ENCODE peak calls at places on chromosomes 6 and 20, in four cellular contexts. F is HepG2, A is GM12878, Q is NT2/D1. L is an unnamed sample.

GRCh38 chr6:119183457-119183856 is 105.0 kb upstream of the FAM184A start:
- DNase-seq in F (no peak), Q (no peak), A (no peak), L (no peak)

GRCh38 chr6:34940030-34940434 is 51.0 kb downstream of the ANKS1A start:
- DNase-seq in A (no peak), Q (no peak), F (peak), L (no peak)

GRCh38 chr20:10061641-10062040 is 26.9 kb downstream of the ANKEF1 start:
- DNase-seq in A (no peak), F (no peak), Q (no peak), L (no peak)

GRCh38 chr20:5031206-5031557 is 29.9 kb upstream of the SLC23A2 start:
- DNase-seq in F (no peak), A (no peak), Q (no peak), L (no peak)

GRCh38 chr20:25285091-25285647 is 37.3 kb downstream of the PYGB start:
- DNase-seq in Q (no peak), F (no peak), A (no peak), L (no peak)

GRCh38 chr6:138953451-138953850 is 34.6 kb downstream of the REPS1 start:
- DNase-seq in A (no peak), Q (no peak), F (no peak), L (no peak)

GRCh38 chr6:130373992-130374391 is 8.2 kb downstream of the TMEM200A start:
- DNase-seq in F (no peak), Q (no peak), A (no peak), L (no peak)

GRCh38 chr6:115910147-115910546 is 150.5 kb downstream of the FRK start:
- DNase-seq in A (no peak), Q (no peak), F (no peak), L (no peak)

GRCh38 chr6:111817451-111818146 is 55.7 kb downstream of the FYN start:
- DNase-seq in A (no peak), F (no peak), Q (no peak), L (no peak)

GRCh38 chr20:34262488-34263288 is 21.5 kb downstream of the ASIP start:
- DNase-seq in A (no peak), F (peak), Q (no peak), L (no peak)

GRCh38 chr6:161418458-161418945 is 144.6 kb upstream of the AGPAT4 start:
- DNase-seq in A (no peak), F (peak), Q (peak), L (peak)

GRCh38 chr6:112085666-112086065 is 1.6 kb downstream of the TUBE1 start:
- DNase-seq in A (no peak), F (no peak), Q (no peak), L (no peak)

DNA sequence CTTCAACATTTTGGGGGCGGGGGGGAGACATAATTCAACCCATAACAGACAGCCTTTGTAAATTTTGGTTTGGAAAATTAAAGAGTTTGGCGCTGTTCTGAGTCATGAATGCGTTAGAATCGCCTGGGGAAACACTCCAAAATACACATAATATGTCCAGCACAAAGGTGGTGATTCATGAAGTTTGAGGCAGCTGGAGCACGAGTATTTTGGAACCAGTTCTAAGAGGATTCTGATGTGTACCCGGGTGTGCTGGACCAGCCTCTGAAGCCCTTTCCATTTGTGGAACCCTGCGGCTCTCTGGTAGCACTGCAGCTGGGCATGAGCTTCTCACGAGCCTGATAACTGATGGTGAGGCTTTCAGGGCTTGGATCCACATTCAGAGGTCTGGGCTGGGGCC is 4.7 kb downstream of the GMPR start:
- DNase-seq in Q (no peak), F (no peak), A (no peak), L (no peak)
- TF ChIP-seq SUZ12 in Q (no peak), F (no peak), A (no peak), L (no peak)

GRCh38 chr6:43728586-43728985 is 41.0 kb upstream of the MRPS18A start:
- DNase-seq in A (no peak), F (no peak), Q (no peak), L (no peak)
- TF ChIP-seq SUZ12 in A (no peak), F (no peak), Q (no peak), L (no peak)

GRCh38 chr6:25121186-25121585 is 158.0 kb upstream of the CARMIL1 start:
- DNase-seq in A (no peak), Q (no peak), F (no peak), L (no peak)

GRCh38 chr6:25125736-25126135 is 153.4 kb upstream of the CARMIL1 start:
- DNase-seq in A (no peak), Q (no peak), F (no peak), L (no peak)

GRCh38 chr6:25122622-25123237 is 156.4 kb upstream of the CARMIL1 start:
- DNase-seq in F (no peak), Q (no peak), A (no peak), L (no peak)

GRCh38 chr6:25124216-25124615 is 155.0 kb upstream of the CARMIL1 start:
- DNase-seq in A (no peak), Q (no peak), F (no peak), L (no peak)

GRCh38 chr6:25122001-25122400 is 157.2 kb upstream of the CARMIL1 start:
- DNase-seq in Q (no peak), F (no peak), A (no peak), L (no peak)
- TF ChIP-seq SUZ12 in Q (no peak), F (no peak), A (no peak), L (no peak)

DNA sequence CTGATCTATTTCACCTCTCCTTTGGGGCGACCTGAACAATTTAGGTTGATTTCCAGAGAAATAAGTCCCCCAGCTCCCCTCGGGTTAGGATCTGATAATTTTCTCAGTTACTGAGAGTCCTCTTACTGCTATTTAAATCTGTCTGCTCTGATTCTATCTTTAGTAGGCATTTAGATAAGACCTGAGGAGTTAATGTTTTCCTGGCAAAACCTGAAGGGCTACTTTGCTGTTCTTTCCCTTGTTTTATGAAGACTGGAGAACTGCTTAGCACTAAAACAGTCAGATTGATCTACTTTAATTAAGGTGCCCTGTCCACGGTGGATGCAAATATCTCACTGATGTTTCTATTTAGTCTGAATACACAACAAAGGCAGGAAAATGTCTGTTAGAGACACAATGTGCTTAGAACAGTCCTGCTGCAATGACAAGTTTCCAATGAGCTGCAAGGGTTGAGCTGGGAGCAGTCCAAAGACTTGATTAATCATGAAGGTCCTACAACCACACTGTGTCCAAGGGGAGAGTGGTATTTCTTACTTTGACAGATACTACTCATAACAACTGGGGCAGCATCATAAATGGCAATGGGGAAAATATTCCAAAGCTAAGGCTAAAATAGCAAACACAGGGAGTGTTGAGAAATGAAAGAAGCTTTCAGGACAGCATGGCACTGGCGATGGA is 15.7 kb downstream of the ADTRP start:
- DNase-seq in A (no peak), Q (no peak), F (no peak), L (no peak)
- TF ChIP-seq SUZ12 in A (no peak), Q (no peak), F (no peak), L (no peak)

GRCh38 chr20:41373384-41373783 is 6.8 kb upstream of the EMILIN3 start:
- DNase-seq in A (no peak), F (no peak), Q (no peak), L (no peak)

GRCh38 chr20:41374568-41374920 is 7.9 kb upstream of the EMILIN3 start:
- DNase-seq in F (no peak), Q (no peak), A (no peak), L (no peak)

GRCh38 chr20:41375846-41376245 is 9.2 kb upstream of the EMILIN3 start:
- DNase-seq in A (no peak), Q (no peak), F (no peak), L (no peak)

GRCh38 chr20:41376349-41376748 is 9.7 kb upstream of the EMILIN3 start:
- DNase-seq in F (no peak), Q (no peak), A (no peak), L (no peak)

DNA sequence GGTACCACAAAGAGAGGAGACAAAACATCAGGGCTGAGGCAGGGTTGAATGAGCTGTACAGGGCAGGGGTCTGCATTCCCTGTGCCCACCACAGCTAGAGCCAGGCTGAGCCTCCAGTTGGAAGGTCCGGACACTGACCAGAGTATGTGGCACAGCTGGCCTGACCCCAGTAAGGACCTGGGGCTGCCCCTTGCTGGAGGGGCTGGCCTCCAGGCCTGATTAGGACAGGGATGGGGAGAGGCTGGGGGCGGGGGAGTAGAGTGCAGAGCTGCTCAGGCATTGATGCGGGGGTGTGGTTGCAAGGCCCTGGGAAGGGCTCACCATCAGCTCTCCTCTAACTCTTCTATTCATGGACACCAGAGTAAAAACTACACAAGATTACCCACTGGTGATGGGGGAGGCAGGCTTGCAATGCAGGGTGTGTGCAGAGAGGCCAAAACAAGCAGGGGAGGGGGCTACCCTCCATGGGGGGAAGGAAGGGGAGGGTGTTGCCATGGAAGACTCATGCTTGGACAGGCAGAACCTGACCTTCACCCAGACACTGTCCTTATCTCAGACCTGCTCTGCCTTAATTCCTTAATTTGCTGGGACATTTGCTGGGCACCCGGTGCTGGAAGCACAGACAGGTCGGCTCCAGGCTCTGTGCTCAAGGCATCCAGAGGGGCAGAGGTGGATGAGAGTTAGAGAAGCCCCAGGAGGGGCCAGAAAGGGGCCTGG is 7.4 kb upstream of the EMILIN3 start:
- DNase-seq in Q (no peak), A (no peak), F (no peak), L (no peak)
- TF ChIP-seq SUZ12 in Q (no peak), A (no peak), F (no peak), L (no peak)

GRCh38 chr6:74181471-74181870 is 485.5 kb downstream of the CD109 start:
- DNase-seq in F (no peak), A (no peak), Q (no peak), L (no peak)

GRCh38 chr6:74187811-74188210 is 491.8 kb downstream of the CD109 start:
- DNase-seq in F (no peak), Q (no peak), A (no peak), L (no peak)

GRCh38 chr6:74177496-74177895 is 481.5 kb downstream of the CD109 start:
- DNase-seq in Q (no peak), A (no peak), F (no peak), L (no peak)

DNA sequence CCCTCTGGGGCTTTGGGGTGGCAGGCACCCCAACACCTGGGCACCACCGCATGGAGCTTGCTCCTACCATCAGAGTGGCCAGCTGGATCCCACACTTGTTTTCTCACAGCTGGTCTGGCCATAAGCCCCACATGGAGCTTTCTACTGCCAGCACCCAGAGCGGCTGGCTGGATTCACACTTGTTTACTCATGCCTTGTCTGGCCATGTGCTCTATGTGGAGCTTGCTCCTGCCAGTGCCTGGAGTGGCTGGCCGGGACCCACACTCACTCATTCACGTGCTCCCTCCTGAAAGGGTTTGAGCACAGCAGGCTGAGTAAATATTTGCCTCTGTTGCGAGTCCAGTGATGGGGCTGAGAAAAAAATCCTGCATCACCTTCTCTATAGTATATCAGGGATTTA is 487.0 kb downstream of the CD109 start:
- DNase-seq in Q (no peak), A (no peak), F (peak), L (no peak)
- TF ChIP-seq SUZ12 in Q (no peak), A (no peak), F (no peak), L (no peak)

DNA sequence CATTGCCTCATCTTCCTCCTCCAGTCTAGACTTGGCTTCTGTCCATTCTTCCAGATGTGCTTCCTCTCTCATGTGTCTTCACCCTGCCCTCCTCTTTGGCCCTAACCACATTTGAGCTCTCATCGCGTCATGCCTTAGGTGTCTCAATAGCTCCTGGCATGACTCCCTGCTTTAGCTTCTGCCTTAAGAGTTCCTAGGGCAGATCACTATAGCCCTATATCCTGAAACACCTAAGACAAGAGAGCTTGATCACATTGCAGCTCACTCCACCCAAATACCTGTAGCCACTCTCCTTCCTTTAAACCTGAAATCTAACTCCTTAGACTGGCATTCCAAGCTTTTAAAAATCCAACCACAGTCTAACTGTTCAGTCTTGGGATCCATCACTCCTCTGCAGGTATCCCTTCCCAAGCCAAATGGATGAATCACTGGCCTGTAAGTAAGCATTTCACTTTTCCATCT is 69.0 kb upstream of the STXBP5 start:
- DNase-seq in A (no peak), Q (no peak), F (no peak), L (no peak)
- TF ChIP-seq SUZ12 in A (no peak), Q (no peak), F (no peak), L (no peak)

L was measured in HEK293T.